ENCODE peak calls at places on chromosomes 16 and 17, in nine cellular contexts. O is fibroblast of pulmonary artery, K is heart left ventricle, V is astrocyte, C is fibroblast of the aortic adventitia, N is A549, H is brain microvascular endothelial cell, T is iPS DF 6.9, J is hepatocyte. M is an unnamed sample.
A peak's percentile ranks its signal among the peaks of the same experiment; 100 is the strongest.

GRCh38 chr16:23856345-23856744 is 20.6 kb downstream of the PRKCB start:
- DNase-seq in O (no peak), K (no peak), V (no peak), C (no peak), N (no peak), H (no peak), T (no peak), J (no peak), M (no peak)

GRCh38 chr17:42311240-42312034 is 23.1 kb downstream of the STAT5A start:
- DNase-seq in O (peak; percentile 96), K (peak; percentile 93), V (peak; percentile 59), C (peak; percentile 93), N (no peak), H (no peak), T (no peak), J (peak; percentile 92), M (peak; percentile 95)

GRCh38 chr16:30570621-30571443 is 682 bp downstream of the ZNF688 start:
- DNase-seq in O (peak; percentile 50), K (no peak), V (no peak), C (peak; percentile 25), N (no peak), H (peak; percentile 16), T (no peak), J (peak; percentile 60), M (peak; percentile 28)

GRCh38 chr16:6689643-6690042 is 643.0 kb upstream of the RBFOX1 start:
- DNase-seq in O (no peak), K (no peak), V (no peak), C (no peak), N (no peak), H (no peak), T (no peak), J (no peak), M (no peak)

GRCh38 chr16:78353610-78354009 is 254.2 kb downstream of the WWOX start:
- DNase-seq in O (no peak), K (no peak), V (no peak), C (no peak), N (no peak), H (no peak), T (no peak), J (no peak), M (no peak)

GRCh38 chr17:68437979-68438877 is 19.1 kb downstream of the WIPI1 start:
- DNase-seq in O (peak; percentile 45), K (peak; percentile 61), V (no peak), C (peak; percentile 53), N (no peak), H (no peak), T (no peak), J (peak; percentile 63), M (no peak)

GRCh38 chr17:39027037-39027436 is 59.8 kb upstream of the FBXO47 start:
- DNase-seq in O (no peak), K (peak; percentile 75), V (no peak), C (peak; percentile 26), N (no peak), H (no peak), T (no peak), J (peak; percentile 68), M (peak; percentile 14)

GRCh38 chr16:50298591-50299507 is 32.5 kb downstream of the ADCY7 start:
- DNase-seq in O (no peak), K (peak; percentile 20), V (no peak), C (no peak), N (no peak), H (no peak), T (no peak), J (no peak), M (no peak)

GRCh38 chr16:85126731-85127662 is 14.7 kb upstream of the CIBAR2 start:
- DNase-seq in O (peak; percentile 92), K (no peak), V (peak; percentile 94), C (peak; percentile 85), N (no peak), H (peak; percentile 61), T (no peak), J (peak; percentile 73), M (peak; percentile 82)

GRCh38 chr17:76775021-76775420 is 37.1 kb downstream of the MFSD11 start:
- DNase-seq in O (no peak), K (no peak), V (no peak), C (no peak), N (no peak), H (no peak), T (no peak), J (no peak), M (no peak)

DNA sequence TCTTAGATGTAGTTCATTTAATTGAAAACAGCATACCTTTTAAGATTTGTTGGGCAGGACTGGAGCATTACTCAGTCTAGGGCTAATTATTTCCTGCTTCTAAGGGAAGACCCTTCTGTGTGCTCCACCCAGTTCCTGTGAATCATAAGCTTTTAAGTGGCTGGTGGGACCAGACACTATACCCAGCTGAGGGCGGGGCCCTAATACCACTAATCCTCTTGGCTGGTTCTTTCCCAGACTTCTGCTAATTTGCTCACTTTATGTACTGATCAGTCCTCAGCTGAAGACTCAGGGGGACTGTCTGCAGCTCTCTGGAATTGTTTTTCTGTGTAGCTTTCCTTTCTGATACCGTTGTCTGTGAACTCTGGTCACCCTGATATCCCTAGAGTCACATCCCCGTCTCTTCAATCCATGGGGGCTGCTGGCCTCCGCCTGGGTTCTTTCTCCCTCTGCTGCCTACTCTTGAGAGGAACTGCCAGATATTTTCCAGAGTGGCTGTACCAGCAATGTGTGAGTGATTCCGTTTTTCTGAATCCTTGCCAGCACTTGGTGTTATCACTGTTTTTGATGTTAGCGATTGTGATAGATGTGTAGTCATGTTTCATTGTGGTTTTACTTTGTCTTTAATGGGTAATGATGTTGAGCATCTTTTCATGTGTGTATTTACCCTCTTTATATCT is 35.1 kb downstream of the MFSD11 start:
- DNase-seq in O (peak; percentile 60), K (peak; percentile 38), V (peak; percentile 86), C (peak; percentile 79), N (peak; percentile 55), H (peak; percentile 55), T (no peak), J (peak; percentile 78), M (peak; percentile 92)
- H3K4me3 ChIP-seq in O (no peak overlapping the region), K (no peak overlapping the region), V (peak overlapping the region; percentile 40), C (no peak overlapping the region), N (no peak overlapping the region), H (no peak overlapping the region), T (no peak overlapping the region), J (no peak overlapping the region), M (peak overlapping the region; percentile 31)

GRCh38 chr16:525123-525519 is 2.4 kb upstream of the CAPN15 start:
- DNase-seq in O (no peak), K (no peak), V (no peak), C (no peak), N (no peak), H (no peak), T (no peak), J (no peak), M (no peak)

GRCh38 chr16:527015-527903 is at the start of gene CAPN15:
- DNase-seq in O (peak; percentile 86), K (peak; percentile 88), V (peak; percentile 67), C (peak; percentile 84), N (peak; percentile 90), H (peak; percentile 69), T (peak; percentile 50), J (peak; percentile 96), M (peak; percentile 74)

GRCh38 chr16:526181-527014 is 1.1 kb upstream of the CAPN15 start:
- DNase-seq in O (peak; percentile 46), K (peak; percentile 78), V (peak; percentile 26), C (peak; percentile 61), N (no peak), H (no peak), T (no peak), J (peak; percentile 80), M (peak; percentile 41)

GRCh38 chr16:524274-525011 is 3.1 kb upstream of the CAPN15 start:
- DNase-seq in O (no peak), K (no peak), V (no peak), C (no peak), N (no peak), H (no peak), T (no peak), J (no peak), M (no peak)

GRCh38 chr16:525520-526180 is 1.9 kb upstream of the CAPN15 start:
- DNase-seq in O (peak; percentile 80), K (no peak), V (peak; percentile 86), C (peak; percentile 77), N (peak; percentile 72), H (peak; percentile 82), T (no peak), J (peak; percentile 84), M (peak; percentile 91)
- H3K4me3 ChIP-seq in O (peak overlapping the region; percentile 76), K (no peak overlapping the region), V (peak overlapping the region; percentile 77), C (peak overlapping the region; percentile 79), N (peak overlapping the region; percentile 96), H (peak overlapping the region; percentile 71), T (no peak overlapping the region), J (no peak overlapping the region), M (peak overlapping the region; percentile 70)

GRCh38 chr16:86573215-86573614 is 5.1 kb upstream of the FOXL1 start:
- DNase-seq in O (no peak), K (no peak), V (peak; percentile 69), C (no peak), N (no peak), H (no peak), T (no peak), J (no peak), M (no peak)
- H3K4me3 ChIP-seq in O (no peak overlapping the region), K (no peak overlapping the region), V (peak overlapping the region; percentile 97), C (no peak overlapping the region), N (no peak overlapping the region), H (no peak overlapping the region), T (no peak overlapping the region), J (no peak overlapping the region), M (no peak overlapping the region)

GRCh38 chr17:77456271-77456950 is 315.6 kb downstream of the SEC14L1 start:
- DNase-seq in O (no peak), K (no peak), V (no peak), C (no peak), N (no peak), H (no peak), T (no peak), J (no peak), M (no peak)

GRCh38 chr17:77456951-77457548 is 316.3 kb downstream of the SEC14L1 start:
- DNase-seq in O (no peak), K (no peak), V (no peak), C (no peak), N (no peak), H (no peak), T (no peak), J (no peak), M (no peak)

GRCh38 chr17:77459018-77459755 is 318.4 kb downstream of the SEC14L1 start:
- DNase-seq in O (no peak), K (no peak), V (no peak), C (no peak), N (no peak), H (no peak), T (no peak), J (no peak), M (no peak)

GRCh38 chr17:77458202-77459017 is 317.6 kb downstream of the SEC14L1 start:
- DNase-seq in O (no peak), K (no peak), V (no peak), C (no peak), N (no peak), H (no peak), T (no peak), J (no peak), M (no peak)

DNA sequence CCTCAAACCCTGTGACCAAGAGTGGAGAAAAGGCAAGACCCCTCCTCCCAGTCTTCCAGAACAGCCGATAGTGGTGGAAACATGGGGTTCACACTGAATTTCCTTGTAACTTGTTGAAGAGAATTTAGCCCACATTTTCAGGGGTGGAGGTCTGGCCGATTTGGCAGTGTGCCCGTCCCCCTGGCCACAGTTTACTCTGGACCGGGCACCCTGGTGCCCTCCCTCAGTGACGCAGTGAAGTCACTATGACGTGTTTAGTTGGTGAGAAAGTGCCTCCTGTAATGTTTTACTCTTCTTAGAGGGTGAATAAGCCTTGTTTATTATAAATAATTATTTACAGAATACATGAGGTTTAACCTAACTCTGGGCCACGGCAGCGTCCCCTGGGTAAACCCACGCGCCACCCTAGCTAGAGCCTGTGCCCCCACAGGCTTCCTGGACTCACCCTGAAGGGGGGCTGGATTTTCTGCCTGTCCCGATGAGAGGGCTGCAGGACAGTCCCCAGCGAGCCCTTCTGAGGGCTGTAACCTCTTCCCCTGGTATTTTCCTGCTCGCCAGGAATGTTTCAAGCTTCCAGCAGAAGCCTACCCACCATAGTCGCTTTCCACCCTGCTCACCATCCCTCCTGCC is 316.9 kb downstream of the SEC14L1 start:
- DNase-seq in O (no peak), K (no peak), V (no peak), C (no peak), N (no peak), H (no peak), T (no peak), J (no peak), M (no peak)
- H3K4me3 ChIP-seq in O (no peak overlapping the region), K (no peak overlapping the region), V (no peak overlapping the region), C (no peak overlapping the region), N (no peak overlapping the region), H (no peak overlapping the region), T (no peak overlapping the region), J (no peak overlapping the region), M (no peak overlapping the region)